ENCODE peak calls at places on chromosomes 3 and 15, in six cellular contexts. X, D, U, B, H and J are unnamed samples.

GRCh38 chr3:48157950-48158376 is 30.3 kb downstream of the CDC25A start:
- DNase-seq in X (peak), D (peak), U (peak), B (peak), H (peak), J (peak)

GRCh38 chr3:127000128-127000527 is 17.2 kb downstream of the PLXNA1 start:
- DNase-seq in X (no peak), D (no peak), U (no peak), B (peak), H (no peak), J (no peak)

GRCh38 chr15:45387379-45388007 is 9.1 kb upstream of the GATM start:
- DNase-seq in X (peak), D (no peak), U (no peak), B (no peak), H (no peak), J (no peak)

GRCh38 chr15:80887148-80887547 is 102.5 kb downstream of the MESD start:
- DNase-seq in X (peak), D (no peak), U (no peak), B (no peak), H (no peak), J (no peak)

GRCh38 chr15:75195122-75195765 is 6.4 kb upstream of the C15orf39 start:
- DNase-seq in X (no peak), D (peak), U (peak), B (no peak), H (peak), J (no peak)

GRCh38 chr3:37163262-37164020 is 10.9 kb downstream of the LRRFIP2 start:
- DNase-seq in X (peak), D (no peak), U (no peak), B (peak), H (no peak), J (peak)

GRCh38 chr3:20310629-20311028 is 124.6 kb upstream of the SGO1 start:
- DNase-seq in X (no peak), D (no peak), U (no peak), B (no peak), H (no peak), J (no peak)

GRCh38 chr15:76012021-76012551 is at the start of gene NRG4:
- DNase-seq in X (peak), D (peak), U (no peak), B (peak), H (peak), J (no peak)

GRCh38 chr3:156174229-156174847 is 54.0 kb downstream of the KCNAB1 start:
- DNase-seq in X (peak), D (no peak), U (no peak), B (peak), H (no peak), J (no peak)

GRCh38 chr3:71393093-71393492 is 190.4 kb downstream of the FOXP1 start:
- DNase-seq in X (peak), D (no peak), U (no peak), B (no peak), H (no peak), J (no peak)

GRCh38 chr3:37861540-37862051 is at the start of gene CTDSPL:
- DNase-seq in X (peak), D (no peak), U (peak), B (peak), H (peak), J (no peak)

GRCh38 chr3:112358311-112358780 is 25.4 kb downstream of the CD200 start:
- DNase-seq in X (peak), D (no peak), U (no peak), B (no peak), H (no peak), J (no peak)

GRCh38 chr3:123348-123747 is 73.2 kb upstream of the CHL1 start:
- DNase-seq in X (no peak), D (no peak), U (no peak), B (no peak), H (no peak), J (no peak)

GRCh38 chr3:52859686-52860423 is 25.0 kb upstream of the MUSTN1 start:
- DNase-seq in X (no peak), D (no peak), U (no peak), B (no peak), H (peak), J (no peak)

GRCh38 chr3:146100825-146101444 is 60.0 kb downstream of the PLOD2 start:
- DNase-seq in X (no peak), D (no peak), U (no peak), B (no peak), H (no peak), J (no peak)

GRCh38 chr3:30437172-30437571 is 169.2 kb upstream of the TGFBR2 start:
- DNase-seq in X (no peak), D (peak), U (peak), B (peak), H (peak), J (no peak)

GRCh38 chr15:31277335-31278055 is 49.1 kb upstream of the KLF13 start:
- DNase-seq in X (no peak), D (peak), U (no peak), B (no peak), H (no peak), J (no peak)

GRCh38 chr15:40093224-40093842 is 15.3 kb downstream of the BMF start:
- DNase-seq in X (peak), D (peak), U (no peak), B (peak), H (no peak), J (no peak)

GRCh38 chr3:67495751-67496150 is 158.7 kb downstream of the SUCLG2 start:
- DNase-seq in X (no peak), D (no peak), U (no peak), B (no peak), H (no peak), J (no peak)

GRCh38 chr3:120567370-120568197 is 28.6 kb upstream of the NDUFB4 start:
- DNase-seq in X (peak), D (peak), U (no peak), B (peak), H (peak), J (peak)

GRCh38 chr3:14549256-14549931 is 9.3 kb upstream of the GRIP2 start:
- DNase-seq in X (no peak), D (no peak), U (no peak), B (peak), H (no peak), J (no peak)

GRCh38 chr3:100754563-100755334 is 45.5 kb downstream of the TFG start:
- DNase-seq in X (no peak), D (no peak), U (no peak), B (peak), H (no peak), J (no peak)
- TF ChIP-seq CTCF in X (no peak), D (no peak), U (no peak), B (peak), H (no peak), J (no peak)

GRCh38 chr3:140129885-140130284 is 194.9 kb downstream of the CLSTN2 start:
- DNase-seq in X (no peak), D (no peak), U (no peak), B (no peak), H (no peak), J (no peak)

GRCh38 chr3:140134231-140134630 is 199.2 kb downstream of the CLSTN2 start:
- DNase-seq in X (no peak), D (no peak), U (no peak), B (no peak), H (no peak), J (no peak)

GRCh38 chr3:140131895-140132294 is 196.9 kb downstream of the CLSTN2 start:
- DNase-seq in X (no peak), D (no peak), U (no peak), B (no peak), H (no peak), J (no peak)

GRCh38 chr3:140128217-140129137 is 193.5 kb downstream of the CLSTN2 start:
- DNase-seq in X (peak), D (peak), U (no peak), B (peak), H (peak), J (peak)
- TF ChIP-seq CTCF in X (peak), D (peak), U (no peak), B (peak), H (peak), J (no peak)

DNA sequence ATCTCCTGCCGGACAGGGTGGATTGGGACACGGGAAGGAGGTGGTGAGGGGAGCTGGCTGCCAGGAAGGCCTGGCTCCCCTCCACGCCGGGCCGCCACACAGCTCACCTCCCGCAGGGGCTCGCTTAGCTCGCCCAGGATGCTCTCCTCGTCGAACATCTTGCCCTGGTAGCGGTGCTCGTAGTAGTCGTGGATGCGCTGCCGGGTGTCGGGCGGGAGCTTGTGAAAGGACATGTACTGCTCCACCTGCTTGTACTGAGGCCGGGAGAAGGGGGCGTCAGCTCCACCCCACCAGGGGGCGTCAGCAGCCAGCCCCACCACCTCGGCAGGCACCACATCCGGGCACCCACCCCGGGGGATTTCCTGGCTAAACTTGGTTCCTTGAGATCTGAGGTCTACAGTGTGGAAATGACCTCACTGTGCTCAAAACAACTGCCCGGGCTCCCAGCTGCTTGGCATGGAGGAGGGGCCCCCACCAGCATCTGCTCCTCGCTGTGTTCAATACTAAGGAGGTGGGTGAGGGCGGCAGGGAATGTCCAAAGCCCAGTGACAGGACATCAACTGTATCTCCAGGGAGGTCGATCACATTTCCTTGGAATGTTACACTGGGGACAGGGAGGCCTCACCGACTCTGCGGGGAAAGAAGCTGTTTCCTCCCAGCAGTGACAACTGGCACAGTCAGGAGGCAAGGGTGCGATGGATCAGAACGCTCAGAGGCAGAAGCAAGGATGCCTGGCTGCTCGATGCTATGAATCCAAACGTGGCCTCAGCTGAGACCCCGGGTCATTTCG is 43.4 kb downstream of the HCN4 start:
- DNase-seq in X (no peak), D (no peak), U (no peak), B (no peak), H (no peak), J (peak)
- TF ChIP-seq CTCF in X (no peak), D (no peak), U (no peak), B (no peak), H (no peak), J (peak)

DNA sequence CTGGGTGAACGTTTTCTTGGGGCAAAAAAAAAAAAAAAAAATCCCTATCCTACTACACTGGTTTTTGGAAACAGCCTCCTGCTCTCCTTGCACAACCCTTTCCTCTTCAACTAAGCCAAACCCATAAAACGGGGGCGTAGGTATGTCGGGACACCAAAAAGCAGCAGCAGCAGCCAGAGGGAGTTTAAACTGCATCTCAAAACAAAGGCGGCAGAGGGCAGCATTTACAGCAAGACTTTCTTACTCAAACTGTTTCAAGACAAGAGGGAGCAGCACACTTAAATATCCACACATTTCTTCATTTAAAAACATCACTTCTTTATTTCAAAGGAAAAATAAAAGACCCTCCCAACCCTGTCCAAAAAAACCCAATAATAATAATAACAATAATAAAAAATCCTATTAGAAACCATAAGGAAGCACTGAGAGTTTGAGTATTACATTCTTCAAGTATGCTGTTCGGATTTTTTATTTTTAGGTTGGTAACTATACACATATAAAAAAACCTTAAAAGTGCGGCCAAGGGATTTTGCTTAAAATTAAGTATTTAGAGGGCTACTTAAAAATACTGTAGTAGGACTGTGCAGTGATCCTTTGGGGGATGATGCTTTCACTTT is 43.9 kb upstream of the PLXND1 start:
- DNase-seq in X (peak), D (peak), U (peak), B (peak), H (peak), J (peak)
- TF ChIP-seq CTCF in X (peak), D (peak), U (peak), B (peak), H (peak), J (peak)

GRCh38 chr15:78977091-78977571 is 32.3 kb upstream of the CTSH start:
- DNase-seq in X (no peak), D (no peak), U (no peak), B (no peak), H (no peak), J (no peak)

GRCh38 chr15:78977591-78978347 is 32.9 kb upstream of the CTSH start:
- DNase-seq in X (no peak), D (no peak), U (no peak), B (no peak), H (no peak), J (no peak)

GRCh38 chr15:78978601-78979179 is 33.8 kb upstream of the CTSH start:
- DNase-seq in X (no peak), D (no peak), U (no peak), B (no peak), H (no peak), J (no peak)

GRCh38 chr15:78981532-78982313 is 36.9 kb upstream of the CTSH start:
- DNase-seq in X (no peak), D (no peak), U (no peak), B (no peak), H (no peak), J (no peak)

GRCh38 chr15:78979456-78980320 is 34.8 kb upstream of the CTSH start:
- DNase-seq in X (peak), D (peak), U (peak), B (peak), H (peak), J (peak)
- TF ChIP-seq CTCF in X (peak), D (peak), U (peak), B (peak), H (peak), J (peak)

DNA sequence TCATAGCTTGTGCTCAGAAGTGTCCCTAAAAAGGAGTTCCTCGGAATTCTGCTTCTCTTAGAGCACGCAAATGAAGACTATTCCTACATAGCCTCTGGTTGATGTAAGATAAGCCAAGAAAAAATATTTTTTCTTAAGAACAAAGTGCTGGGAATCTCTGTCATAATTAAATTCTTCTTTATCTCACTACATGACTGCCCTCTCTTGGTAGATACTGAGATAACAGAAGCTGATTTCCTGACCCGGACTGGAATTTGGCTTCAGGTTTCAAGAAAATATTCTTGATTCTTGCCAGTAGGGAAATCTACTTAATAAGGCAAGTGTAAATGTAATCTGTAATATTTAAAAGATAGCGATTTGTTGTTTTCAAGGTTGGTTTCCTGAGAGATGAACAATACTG is 31.3 kb upstream of the SETMAR start:
- DNase-seq in X (peak), D (no peak), U (no peak), B (peak), H (no peak), J (no peak)
- TF ChIP-seq CTCF in X (peak), D (peak), U (no peak), B (peak), H (no peak), J (peak)

GRCh38 chr3:167808910-167809309 is 73.4 kb downstream of the SERPINI1 start:
- DNase-seq in X (no peak), D (no peak), U (no peak), B (no peak), H (no peak), J (no peak)
- TF ChIP-seq CTCF in X (no peak), D (no peak), U (no peak), B (no peak), H (no peak), J (no peak)